ENCODE peak calls at places on chromosome 2, in four cellular contexts. One of them, this sample, is unnamed.
A peak's percentile ranks its signal among the peaks of the same experiment; 100 is the strongest.

GRCh38 chr2:23901966-23902942 is 24.7 kb downstream of the ATAD2B start:
- DNase-seq in WTC11: no peak
- DNase-seq in GM12878: no peak
- DNase-seq in HepG2: no peak
- DNase-seq in this sample: no peak

GRCh38 chr2:30385327-30385726 is 61.7 kb upstream of the LCLAT1 start:
- DNase-seq in WTC11: peak; percentile 60
- DNase-seq in GM12878: no peak
- DNase-seq in HepG2: no peak
- DNase-seq in this sample: no peak

GRCh38 chr2:218257390-218257981 is 3.3 kb upstream of the GPBAR1 start:
- DNase-seq in HepG2: no peak
- DNase-seq in GM12878: peak; percentile 56
- DNase-seq in WTC11: peak; percentile 76
- DNase-seq in this sample: peak; percentile 62

GRCh38 chr2:192783643-192784042 is 588.9 kb upstream of the TMEFF2 start:
- DNase-seq in WTC11: no peak
- DNase-seq in HepG2: no peak
- DNase-seq in GM12878: no peak
- DNase-seq in this sample: no peak

GRCh38 chr2:888211-888801 is 62.3 kb upstream of the SNTG2 start:
- DNase-seq in HepG2: no peak
- DNase-seq in WTC11: no peak
- DNase-seq in GM12878: no peak
- DNase-seq in this sample: no peak

GRCh38 chr2:118723394-118723793 is 124.1 kb downstream of the EN1 start:
- DNase-seq in HepG2: no peak
- DNase-seq in WTC11: no peak
- DNase-seq in GM12878: no peak
- DNase-seq in this sample: no peak

GRCh38 chr2:51219468-51219867 is 187.5 kb upstream of the NRXN1 start:
- DNase-seq in GM12878: no peak
- DNase-seq in HepG2: no peak
- DNase-seq in WTC11: no peak
- DNase-seq in this sample: no peak

GRCh38 chr2:125652260-125652659 is 1003.7 kb upstream of the GYPC start:
- DNase-seq in HepG2: no peak
- DNase-seq in GM12878: no peak
- DNase-seq in WTC11: no peak
- DNase-seq in this sample: no peak

GRCh38 chr2:150487537-150488429 is at the start of gene RND3:
- DNase-seq in WTC11: peak; percentile 96
- DNase-seq in HepG2: peak; percentile 87
- DNase-seq in GM12878: no peak
- DNase-seq in this sample: peak; percentile 76

GRCh38 chr2:105746177-105747080 is 1.7 kb downstream of the NCK2 start:
- DNase-seq in WTC11: peak; percentile 85
- DNase-seq in HepG2: peak; percentile 29
- DNase-seq in GM12878: peak; percentile 69
- DNase-seq in this sample: peak; percentile 42

GRCh38 chr2:46962751-46963150 is 47.1 kb upstream of the MCFD2 start:
- DNase-seq in HepG2: no peak
- DNase-seq in GM12878: no peak
- DNase-seq in WTC11: no peak
- DNase-seq in this sample: no peak

GRCh38 chr2:196638765-196639164 is 750 bp upstream of the CCDC150 start:
- DNase-seq in GM12878: no peak
- DNase-seq in WTC11: no peak
- DNase-seq in HepG2: no peak
- DNase-seq in this sample: no peak

GRCh38 chr2:26614205-26615128 is 26.7 kb downstream of the CIB4 start:
- DNase-seq in GM12878: no peak
- DNase-seq in HepG2: no peak
- DNase-seq in WTC11: no peak
- DNase-seq in this sample: no peak

GRCh38 chr2:226023383-226023782 is 623.9 kb downstream of the NYAP2 start:
- DNase-seq in WTC11: peak; percentile 49
- DNase-seq in HepG2: peak; percentile 51
- DNase-seq in GM12878: no peak
- DNase-seq in this sample: no peak
- TF ChIP-seq ATF3 in WTC11: no peak
- TF ChIP-seq ATF3 in HepG2: no peak
- TF ChIP-seq ATF3 in GM12878: no peak
- TF ChIP-seq ATF3 in this sample: no peak

DNA sequence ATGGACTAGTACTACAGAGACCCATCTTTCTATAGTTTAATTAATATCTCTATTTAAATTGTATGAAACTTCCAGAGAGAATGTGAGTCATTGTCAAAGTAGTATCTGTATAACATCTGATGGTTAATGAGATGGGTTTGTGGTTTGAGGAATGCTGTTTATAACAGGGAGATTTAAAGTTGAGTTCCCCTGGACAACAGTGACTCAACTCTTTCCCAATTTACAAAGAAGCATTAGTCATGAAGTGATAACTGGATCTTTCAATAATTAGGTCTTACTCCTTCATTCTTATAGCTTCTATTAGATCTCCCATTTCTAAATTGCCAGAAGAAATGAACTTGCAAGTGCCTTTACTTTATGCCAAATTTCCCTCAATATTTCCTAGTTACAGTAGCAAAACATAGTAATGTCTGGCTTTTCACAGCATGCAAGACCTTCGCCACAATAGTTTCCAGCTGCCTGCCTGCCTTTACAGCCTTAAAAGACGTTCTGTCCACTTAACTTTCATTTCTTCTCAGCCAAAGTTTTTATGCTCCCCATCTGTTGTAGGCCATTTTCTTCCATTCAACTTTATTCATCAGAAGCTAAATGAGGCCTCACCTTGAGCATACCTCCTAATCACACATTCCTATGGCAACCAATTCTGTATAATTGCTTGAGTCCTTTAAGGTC is 47.7 kb upstream of the WDR75 start:
- DNase-seq in WTC11: no peak
- DNase-seq in GM12878: no peak
- DNase-seq in HepG2: no peak
- DNase-seq in this sample: no peak
- TF ChIP-seq ETV6 in WTC11: no peak
- TF ChIP-seq ETV6 in GM12878: no peak
- TF ChIP-seq ETV6 in HepG2: no peak
- TF ChIP-seq ETV6 in this sample: no peak

GRCh38 chr2:64543006-64543697 is 19.0 kb downstream of the AFTPH start:
- DNase-seq in HepG2: peak; percentile 44
- DNase-seq in GM12878: no peak
- DNase-seq in WTC11: no peak
- DNase-seq in this sample: no peak
- TF ChIP-seq ATF3 in HepG2: no peak
- TF ChIP-seq ATF3 in GM12878: no peak
- TF ChIP-seq ATF3 in WTC11: no peak
- TF ChIP-seq ATF3 in this sample: no peak

DNA sequence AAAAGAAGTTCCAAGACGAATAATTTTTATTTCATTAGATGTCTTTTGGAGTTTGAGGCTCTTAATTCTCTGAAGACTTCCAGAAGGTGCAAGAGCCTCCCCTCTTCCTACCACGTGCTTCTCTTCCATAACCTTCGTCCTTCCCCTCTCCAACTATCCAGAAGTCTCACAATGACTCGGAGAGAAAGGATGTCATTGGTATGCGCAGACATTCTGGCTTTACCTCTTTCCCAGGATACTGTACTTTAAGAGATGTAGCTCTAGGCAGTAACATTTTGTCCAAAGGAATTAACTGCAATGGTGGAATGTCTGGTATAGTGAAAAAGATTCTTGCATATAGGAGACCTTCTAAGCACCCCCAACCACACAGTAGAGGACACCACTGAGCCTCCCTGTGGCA is 249.0 kb upstream of the OSR1 start:
- DNase-seq in GM12878: no peak
- DNase-seq in WTC11: no peak
- DNase-seq in HepG2: no peak
- DNase-seq in this sample: no peak
- TF ChIP-seq ETV6 in GM12878: no peak
- TF ChIP-seq ETV6 in WTC11: no peak
- TF ChIP-seq ETV6 in HepG2: no peak
- TF ChIP-seq ETV6 in this sample: no peak

GRCh38 chr2:113057127-113057526 is 1.9 kb upstream of the IL36RN start:
- DNase-seq in HepG2: no peak
- DNase-seq in GM12878: no peak
- DNase-seq in WTC11: no peak
- DNase-seq in this sample: no peak
- TF ChIP-seq ATF3 in HepG2: no peak
- TF ChIP-seq ATF3 in GM12878: no peak
- TF ChIP-seq ATF3 in WTC11: no peak
- TF ChIP-seq ATF3 in this sample: no peak

DNA sequence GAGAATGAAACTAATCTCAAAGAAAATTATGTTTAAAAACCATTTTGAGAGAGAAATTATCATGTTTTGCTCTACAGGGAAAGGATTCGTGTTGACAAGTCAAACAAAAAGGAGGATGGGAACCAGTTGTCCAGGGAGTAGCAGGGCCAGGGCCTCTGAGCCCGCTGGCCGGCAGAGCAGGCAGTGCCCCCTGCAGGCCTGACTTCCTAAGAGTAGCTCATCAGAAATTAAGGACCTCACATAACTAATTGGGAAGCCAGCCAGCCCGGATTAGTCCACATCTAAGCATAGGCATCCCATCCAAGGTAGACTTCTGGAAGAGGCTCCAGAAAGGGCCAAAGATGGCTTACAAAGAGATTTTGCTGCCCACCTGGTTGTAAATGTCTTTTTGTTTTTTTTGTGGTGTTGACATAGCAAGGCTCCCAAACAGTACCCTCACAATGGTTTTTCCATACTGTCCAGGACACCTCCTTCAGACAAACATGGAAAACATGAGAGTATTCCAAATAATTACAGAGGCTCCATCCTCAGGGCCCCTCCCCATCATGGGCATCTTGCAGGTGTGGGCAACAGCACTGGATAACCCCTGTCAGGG is 241.2 kb upstream of the TANK start:
- DNase-seq in GM12878: no peak
- DNase-seq in WTC11: peak; percentile 75
- DNase-seq in HepG2: peak; percentile 37
- DNase-seq in this sample: peak; percentile 19
- TF ChIP-seq ETV6 in GM12878: no peak
- TF ChIP-seq ETV6 in WTC11: no peak
- TF ChIP-seq ETV6 in HepG2: no peak
- TF ChIP-seq ETV6 in this sample: no peak